ENCODE peak calls at places on chromosome 6, in four cellular contexts. J is GM12878, S is H1, A is HepG2. E is an unnamed sample.

GRCh38 chr6:2111162-2111677 is 134.2 kb downstream of the GMDS start:
- DNase-seq in J (peak), S (no peak), A (no peak), E (no peak)

GRCh38 chr6:139473239-139473701 is 98.8 kb upstream of the CITED2 start:
- DNase-seq in J (no peak), S (no peak), A (no peak), E (no peak)

GRCh38 chr6:53984163-53984562 is 127.1 kb upstream of the MLIP start:
- DNase-seq in J (no peak), S (no peak), A (peak), E (no peak)

GRCh38 chr6:17962436-17963031 is 24.9 kb downstream of the KIF13A start:
- DNase-seq in J (no peak), S (no peak), A (no peak), E (peak)

GRCh38 chr6:96391776-96392175 is 129.8 kb upstream of the UFL1 start:
- DNase-seq in J (no peak), S (peak), A (no peak), E (no peak)

GRCh38 chr6:128822271-128822670 is 60.7 kb upstream of the LAMA2 start:
- DNase-seq in J (no peak), S (no peak), A (no peak), E (no peak)

GRCh38 chr6:149317656-149318571 is at the start of gene TAB2:
- DNase-seq in J (no peak), S (no peak), A (no peak), E (peak)

GRCh38 chr6:7282097-7282906 is 30.7 kb downstream of the SSR1 start:
- DNase-seq in J (no peak), S (no peak), A (no peak), E (no peak)

GRCh38 chr6:29813809-29814208 is 13.8 kb upstream of the HLA-G start:
- DNase-seq in J (no peak), S (no peak), A (peak), E (peak)

GRCh38 chr6:8389034-8389818 is 46.1 kb downstream of the SLC35B3 start:
- DNase-seq in J (no peak), S (no peak), A (no peak), E (no peak)

GRCh38 chr6:137309078-137309762 is 90.0 kb upstream of the IFNGR1 start:
- DNase-seq in J (peak), S (no peak), A (peak), E (no peak)

GRCh38 chr6:119676971-119677370 is 327.4 kb upstream of the MAN1A1 start:
- DNase-seq in J (no peak), S (no peak), A (no peak), E (no peak)

GRCh38 chr6:39321761-39322160 is 741 bp downstream of the KCNK16 start:
- DNase-seq in J (no peak), S (no peak), A (no peak), E (no peak)

DNA sequence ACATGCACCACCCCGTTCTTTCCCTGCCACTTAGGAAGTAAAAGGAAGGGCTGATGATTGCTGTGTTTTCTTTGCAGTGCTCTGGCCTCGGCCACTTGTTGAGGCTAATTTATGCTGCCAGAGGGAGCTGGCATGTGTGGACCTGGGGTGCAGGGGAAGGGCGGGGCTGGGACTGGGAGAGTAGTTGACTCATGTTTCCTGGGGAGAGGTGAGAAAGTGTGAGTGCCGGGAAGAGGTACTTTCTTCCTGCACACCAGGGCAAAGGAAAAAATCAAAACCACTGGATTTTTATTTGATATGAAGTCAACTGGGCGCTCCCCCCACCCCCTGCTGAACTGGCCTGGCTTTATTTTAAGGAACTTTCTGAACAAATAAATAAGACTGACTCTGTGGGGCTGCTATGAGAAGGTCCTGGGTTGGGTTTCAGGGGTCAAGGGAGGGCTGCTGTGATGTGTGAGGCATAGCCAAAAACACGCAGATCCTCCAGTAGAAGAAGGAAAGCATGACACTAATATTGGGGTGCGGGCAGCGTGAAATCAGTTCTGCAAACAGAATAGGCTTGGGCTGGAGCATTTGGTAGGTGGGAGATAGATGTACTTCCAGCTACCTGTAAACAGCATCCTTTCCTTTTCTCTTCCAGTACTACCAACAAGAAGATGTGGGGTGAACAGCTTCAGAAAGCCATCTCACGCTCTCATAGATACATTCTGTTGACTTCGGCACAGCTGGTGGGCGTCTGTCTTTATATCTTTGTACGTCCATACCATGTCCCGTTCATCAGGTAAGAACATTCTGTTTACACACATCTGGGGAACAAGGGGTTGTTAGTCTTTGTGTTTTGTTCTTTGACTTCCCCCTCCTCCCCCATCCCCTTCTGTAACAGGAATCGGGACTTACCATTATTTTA is 87.5 kb downstream of the SYNJ2 start:
- DNase-seq in J (no peak), S (no peak), A (no peak), E (peak)
- TF ChIP-seq ATF2 in J (no peak), S (no peak), A (no peak), E (no peak)

GRCh38 chr6:167760979-167761793 is 65.5 kb upstream of the AFDN start:
- DNase-seq in J (no peak), S (no peak), A (peak), E (no peak)
- TF ChIP-seq SRF in J (no peak), S (no peak), A (no peak), E (no peak)

GRCh38 chr6:71250050-71250689 is 38.4 kb upstream of the OGFRL1 start:
- DNase-seq in J (no peak), S (no peak), A (no peak), E (no peak)

GRCh38 chr6:71254323-71254722 is 34.3 kb upstream of the OGFRL1 start:
- DNase-seq in J (no peak), S (no peak), A (no peak), E (no peak)

GRCh38 chr6:71252960-71253359 is 35.7 kb upstream of the OGFRL1 start:
- DNase-seq in J (no peak), S (no peak), A (no peak), E (no peak)

GRCh38 chr6:71248866-71249265 is 39.7 kb upstream of the OGFRL1 start:
- DNase-seq in J (no peak), S (no peak), A (no peak), E (no peak)

DNA sequence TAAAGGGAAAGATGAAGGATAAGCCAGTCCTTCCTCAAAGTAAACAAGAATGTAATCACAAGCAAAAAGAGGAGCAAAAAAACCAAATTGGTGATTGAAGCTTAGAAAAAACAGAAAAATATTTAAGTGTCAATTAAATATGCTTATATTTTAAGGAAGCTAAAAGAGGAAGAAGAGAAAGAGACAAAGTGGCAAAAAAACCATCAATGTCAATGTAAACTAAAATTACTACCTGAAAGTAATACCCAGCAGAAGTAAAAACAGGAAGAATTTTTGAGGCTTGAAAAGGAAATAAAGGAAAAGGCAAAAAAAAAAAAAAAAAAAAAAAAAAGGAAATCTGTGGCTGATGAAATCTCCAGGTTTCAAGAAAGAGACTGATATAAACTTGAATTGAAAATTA is 36.2 kb upstream of the OGFRL1 start:
- DNase-seq in J (no peak), S (no peak), A (no peak), E (no peak)
- TF ChIP-seq ATF2 in J (no peak), S (no peak), A (no peak), E (no peak)

GRCh38 chr6:26476893-26477292 is 19.1 kb downstream of the BTN2A1 start:
- DNase-seq in J (no peak), S (no peak), A (no peak), E (peak)
- TF ChIP-seq SRF in J (no peak), S (no peak), A (no peak), E (no peak)

GRCh38 chr6:90497411-90497810 is 89.5 kb downstream of the MAP3K7 start:
- DNase-seq in J (no peak), S (no peak), A (peak), E (peak)
- TF ChIP-seq ATF2 in J (no peak), S (no peak), A (no peak), E (no peak)

GRCh38 chr6:125950293-125950692 is 6.3 kb upstream of the HINT3 start:
- DNase-seq in J (no peak), S (no peak), A (no peak), E (peak)

GRCh38 chr6:125954735-125955410 is 1.7 kb upstream of the HINT3 start:
- DNase-seq in J (no peak), S (no peak), A (no peak), E (no peak)

GRCh38 chr6:125951323-125951722 is 5.2 kb upstream of the HINT3 start:
- DNase-seq in J (no peak), S (no peak), A (peak), E (no peak)

GRCh38 chr6:125953502-125953875 is 3.1 kb upstream of the HINT3 start:
- DNase-seq in J (no peak), S (no peak), A (peak), E (no peak)

DNA sequence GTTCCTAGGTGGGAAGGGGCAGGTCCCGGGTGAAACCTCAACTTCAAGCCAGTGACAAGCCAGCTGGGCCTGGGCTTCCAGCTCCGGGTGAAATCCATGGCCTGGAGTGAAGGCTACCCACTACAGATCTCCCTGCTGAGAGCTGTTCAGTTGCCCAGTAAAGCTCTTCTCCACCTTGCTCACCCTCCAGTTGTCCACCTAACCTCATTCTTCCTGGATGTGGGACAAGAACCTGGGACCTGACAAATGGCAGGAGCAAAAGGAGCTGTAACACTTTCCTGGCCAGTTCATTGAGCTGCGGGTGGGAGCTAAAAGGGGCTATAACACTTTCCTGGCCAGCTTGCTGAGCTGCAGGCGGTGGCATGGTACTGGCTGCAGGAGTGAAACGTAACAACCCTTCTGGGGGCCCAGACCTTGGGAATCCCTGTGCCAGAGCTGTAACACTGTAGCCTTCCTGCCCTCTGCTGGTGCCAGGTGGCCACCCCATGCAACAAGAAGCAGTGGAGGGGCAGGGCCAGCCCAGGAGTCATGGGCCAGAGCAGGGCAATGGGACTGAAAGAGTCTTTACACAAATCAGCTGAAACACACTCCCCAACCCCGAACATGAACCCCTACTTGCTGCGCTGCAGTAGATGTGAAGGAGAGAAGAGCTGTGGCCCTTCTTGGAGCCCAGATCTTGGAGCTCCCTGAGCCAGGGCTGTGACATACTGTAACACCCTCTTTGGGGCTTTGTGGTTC is 3.6 kb upstream of the HINT3 start:
- DNase-seq in J (no peak), S (no peak), A (peak), E (no peak)
- TF ChIP-seq SRF in J (no peak), S (no peak), A (no peak), E (no peak)

DNA sequence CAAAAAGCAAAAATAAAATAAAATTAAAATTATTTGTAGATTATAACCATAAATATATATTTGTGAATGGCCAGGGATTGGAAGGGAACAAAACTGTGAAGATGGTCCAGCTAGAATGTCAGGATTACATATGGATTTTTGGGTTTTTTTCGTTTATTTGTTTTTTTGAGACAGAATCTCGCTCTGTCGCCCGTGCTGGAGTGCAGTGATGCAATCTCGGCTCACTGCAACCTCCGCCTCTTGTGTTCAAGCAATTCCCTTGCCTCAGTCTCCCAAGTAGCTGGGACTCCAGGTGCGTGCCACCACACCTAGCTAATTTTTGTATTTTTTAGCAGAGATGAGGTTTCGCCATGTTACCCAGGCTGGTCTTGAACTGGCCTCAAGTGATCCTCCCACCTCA is 7.8 kb upstream of the C6orf132 start:
- DNase-seq in J (no peak), S (no peak), A (no peak), E (no peak)
- TF ChIP-seq ATF2 in J (no peak), S (no peak), A (no peak), E (no peak)

E was measured in K562.